ENCODE peak calls at places on chromosome 2, in five cellular contexts. One of them, this sample, is unnamed.

GRCh38 chr2:25349397-25349796 is 7.7 kb upstream of the DNMT3A start:
- DNase-seq in H1: no peak
- DNase-seq in HepG2: no peak
- DNase-seq in GM12878: no peak
- DNase-seq in K562: no peak
- DNase-seq in this sample: no peak

GRCh38 chr2:100196786-100197494 is 54.5 kb upstream of the AFF3 start:
- DNase-seq in H1: no peak
- DNase-seq in HepG2: no peak
- DNase-seq in GM12878: no peak
- DNase-seq in K562: no peak
- DNase-seq in this sample: no peak

GRCh38 chr2:238100049-238100820 is at the start of gene ESPNL:
- DNase-seq in H1: peak
- DNase-seq in HepG2: no peak
- DNase-seq in GM12878: no peak
- DNase-seq in K562: peak
- DNase-seq in this sample: peak

GRCh38 chr2:121613774-121614173 is 35.5 kb downstream of the CLASP1 start:
- DNase-seq in H1: no peak
- DNase-seq in HepG2: no peak
- DNase-seq in GM12878: no peak
- DNase-seq in K562: no peak
- DNase-seq in this sample: no peak

GRCh38 chr2:20052229-20052871 is 922 bp upstream of the LAPTM4A start:
- DNase-seq in H1: no peak
- DNase-seq in HepG2: peak
- DNase-seq in GM12878: no peak
- DNase-seq in K562: no peak
- DNase-seq in this sample: no peak

GRCh38 chr2:1744151-1744445 is 217 bp downstream of the PXDN start:
- DNase-seq in H1: peak
- DNase-seq in HepG2: no peak
- DNase-seq in GM12878: no peak
- DNase-seq in K562: no peak
- DNase-seq in this sample: no peak

GRCh38 chr2:120591572-120591971 is 144.1 kb upstream of the GLI2 start:
- DNase-seq in H1: no peak
- DNase-seq in HepG2: no peak
- DNase-seq in GM12878: no peak
- DNase-seq in K562: no peak
- DNase-seq in this sample: no peak

GRCh38 chr2:21303876-21304275 is 180.1 kb downstream of the TDRD15 start:
- DNase-seq in H1: no peak
- DNase-seq in HepG2: no peak
- DNase-seq in GM12878: no peak
- DNase-seq in K562: no peak
- DNase-seq in this sample: no peak

GRCh38 chr2:166784296-166784946 is 103.9 kb upstream of the XIRP2 start:
- DNase-seq in H1: peak
- DNase-seq in HepG2: peak
- DNase-seq in GM12878: no peak
- DNase-seq in K562: no peak
- DNase-seq in this sample: no peak

GRCh38 chr2:109348645-109349554 is 219.9 kb downstream of the SH3RF3 start:
- DNase-seq in H1: peak
- DNase-seq in HepG2: no peak
- DNase-seq in GM12878: no peak
- DNase-seq in K562: no peak
- DNase-seq in this sample: no peak

GRCh38 chr2:29777164-29777563 is 144.2 kb downstream of the ALK start:
- DNase-seq in H1: no peak
- DNase-seq in HepG2: no peak
- DNase-seq in GM12878: no peak
- DNase-seq in K562: no peak
- DNase-seq in this sample: no peak

DNA sequence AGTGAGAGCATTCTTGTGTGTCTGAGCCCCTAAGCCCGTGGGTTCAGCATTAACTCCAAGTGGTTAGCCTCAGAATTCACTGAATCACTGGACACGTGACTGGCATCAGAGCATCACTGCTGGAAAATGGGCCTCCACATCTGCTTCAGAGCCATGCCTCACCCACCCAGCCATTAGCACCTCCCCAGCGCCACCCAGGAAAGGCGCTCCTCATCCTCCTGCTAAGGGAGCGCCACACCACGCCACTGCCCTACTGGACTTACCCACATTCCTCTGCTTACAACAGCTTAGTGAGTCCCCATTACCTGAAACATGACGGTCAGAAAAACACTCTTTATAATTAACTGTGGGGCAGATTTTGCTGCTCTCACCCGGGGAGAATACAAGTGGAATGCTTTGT is 442.6 kb upstream of the MYT1L start:
- DNase-seq in H1: no peak
- DNase-seq in HepG2: no peak
- DNase-seq in GM12878: no peak
- DNase-seq in K562: no peak
- DNase-seq in this sample: no peak
- TF ChIP-seq TAF1 in H1: no peak
- TF ChIP-seq TAF1 in HepG2: no peak
- TF ChIP-seq TAF1 in GM12878: no peak
- TF ChIP-seq TAF1 in K562: no peak
- TF ChIP-seq TAF1 in this sample: no peak

DNA sequence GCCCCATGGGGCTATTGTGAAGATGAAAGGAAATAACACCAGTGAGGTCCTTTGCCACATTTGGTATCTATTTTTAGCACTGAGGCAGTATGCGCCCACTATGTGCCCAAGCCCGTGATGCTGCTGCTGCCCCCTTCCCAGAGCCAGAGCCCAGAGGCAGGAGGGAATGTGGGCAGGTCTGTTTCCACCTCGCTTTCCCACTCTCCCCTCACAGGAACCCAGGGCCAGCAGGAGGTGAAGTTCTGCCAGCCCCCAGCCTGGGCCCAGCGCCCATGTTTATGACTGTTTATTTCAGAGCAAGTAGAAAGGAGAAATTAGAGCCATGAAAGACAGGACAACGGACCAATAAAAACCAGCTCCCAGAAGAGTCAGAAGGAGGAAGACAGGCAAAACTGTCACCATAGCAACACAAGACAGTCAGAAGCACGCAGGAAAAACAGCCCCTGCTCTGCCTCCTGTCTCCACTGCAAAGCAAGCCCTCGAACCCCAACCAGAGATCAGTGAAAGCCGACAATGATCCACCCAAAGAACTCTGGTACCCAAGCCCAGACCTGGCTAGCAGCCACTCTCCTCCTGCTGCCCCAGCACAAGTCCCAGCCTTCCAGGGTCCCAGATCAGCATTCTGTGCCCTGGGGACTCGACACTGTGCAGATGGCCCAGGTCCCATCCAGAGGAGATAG is 1.4 kb downstream of the CYRIA start:
- DNase-seq in H1: no peak
- DNase-seq in HepG2: no peak
- DNase-seq in GM12878: no peak
- DNase-seq in K562: no peak
- DNase-seq in this sample: no peak
- TF ChIP-seq POLR2AphosphoS5 in H1: no peak
- TF ChIP-seq POLR2AphosphoS5 in HepG2: no peak
- TF ChIP-seq POLR2AphosphoS5 in GM12878: no peak
- TF ChIP-seq POLR2AphosphoS5 in K562: no peak
- TF ChIP-seq POLR2AphosphoS5 in this sample: no peak

GRCh38 chr2:215355801-215356200 is 43.9 kb downstream of the ATIC start:
- DNase-seq in H1: no peak
- DNase-seq in HepG2: no peak
- DNase-seq in GM12878: no peak
- DNase-seq in K562: no peak
- DNase-seq in this sample: no peak

GRCh38 chr2:215357660-215358059 is 45.8 kb downstream of the ATIC start:
- DNase-seq in H1: no peak
- DNase-seq in HepG2: no peak
- DNase-seq in GM12878: no peak
- DNase-seq in K562: no peak
- DNase-seq in this sample: no peak

GRCh38 chr2:215356334-215356947 is 44.6 kb downstream of the ATIC start:
- DNase-seq in H1: no peak
- DNase-seq in HepG2: no peak
- DNase-seq in GM12878: no peak
- DNase-seq in K562: no peak
- DNase-seq in this sample: no peak

GRCh38 chr2:215358312-215358845 is 46.5 kb downstream of the ATIC start:
- DNase-seq in H1: no peak
- DNase-seq in HepG2: no peak
- DNase-seq in GM12878: no peak
- DNase-seq in K562: no peak
- DNase-seq in this sample: no peak

GRCh38 chr2:215356948-215357461 is 45.1 kb downstream of the ATIC start:
- DNase-seq in H1: no peak
- DNase-seq in HepG2: no peak
- DNase-seq in GM12878: no peak
- DNase-seq in K562: no peak
- DNase-seq in this sample: no peak
- TF ChIP-seq POLR2A in H1: no peak
- TF ChIP-seq POLR2A in HepG2: no peak
- TF ChIP-seq POLR2A in GM12878: no peak
- TF ChIP-seq POLR2A in K562: no peak
- TF ChIP-seq POLR2A in this sample: no peak

GRCh38 chr2:188293601-188294482 is 2.2 kb downstream of the GULP1 start:
- DNase-seq in H1: no peak
- DNase-seq in HepG2: no peak
- DNase-seq in GM12878: no peak
- DNase-seq in K562: peak
- DNase-seq in this sample: no peak
- TF ChIP-seq TAF1 in H1: peak
- TF ChIP-seq TAF1 in HepG2: no peak
- TF ChIP-seq TAF1 in GM12878: no peak
- TF ChIP-seq TAF1 in K562: no peak
- TF ChIP-seq TAF1 in this sample: no peak

DNA sequence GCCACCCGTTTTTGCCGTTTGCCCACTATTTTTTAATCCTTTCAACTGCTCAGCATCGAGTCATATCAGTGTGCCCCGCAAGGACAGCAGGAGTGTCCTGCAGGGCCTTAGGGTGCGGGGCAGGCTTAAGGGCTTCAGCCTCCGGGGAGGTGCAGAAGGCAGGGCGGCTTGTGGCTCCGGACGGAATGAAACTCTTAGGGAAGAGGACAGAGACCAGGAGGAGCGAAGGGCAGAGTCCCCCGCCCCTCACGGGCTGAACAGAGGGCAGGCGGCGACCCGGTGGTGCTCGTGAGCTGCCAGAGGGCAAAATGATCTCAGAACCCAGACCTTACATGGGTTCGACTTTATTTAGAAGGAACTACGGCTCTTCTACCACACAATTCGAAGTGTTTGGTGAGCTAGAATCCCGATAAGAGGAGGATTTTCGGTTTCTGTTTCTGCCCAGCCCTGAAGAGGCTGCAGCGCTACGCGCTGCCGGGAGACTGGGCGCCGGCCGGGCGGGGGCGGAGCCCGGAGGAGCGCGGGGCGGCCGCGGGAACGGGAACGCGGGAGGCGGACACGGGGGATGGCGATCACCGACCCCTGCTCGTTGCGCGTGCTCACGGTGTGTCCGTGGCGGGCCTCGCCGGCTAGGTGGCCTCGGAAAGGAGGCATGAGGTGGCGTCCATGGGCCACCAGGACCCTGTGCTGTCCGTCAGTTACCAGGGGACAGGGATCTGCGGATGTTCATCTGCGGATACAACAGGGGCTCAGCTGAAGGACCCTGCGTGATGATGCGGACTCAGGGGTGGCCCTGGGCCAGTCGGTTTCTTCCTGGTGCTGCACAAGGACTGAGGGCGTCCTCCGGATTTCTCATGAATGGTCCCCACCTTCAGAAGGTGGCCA is 4.3 kb upstream of the SP100 start:
- DNase-seq in H1: peak
- DNase-seq in HepG2: peak
- DNase-seq in GM12878: no peak
- DNase-seq in K562: peak
- DNase-seq in this sample: peak
- TF ChIP-seq POLR2AphosphoS5 in H1: no peak
- TF ChIP-seq POLR2AphosphoS5 in HepG2: peak
- TF ChIP-seq POLR2AphosphoS5 in GM12878: peak
- TF ChIP-seq POLR2AphosphoS5 in K562: peak
- TF ChIP-seq POLR2AphosphoS5 in this sample: peak

GRCh38 chr2:36594849-36595248 is 3.1 kb downstream of the FEZ2 start:
- DNase-seq in H1: no peak
- DNase-seq in HepG2: no peak
- DNase-seq in GM12878: no peak
- DNase-seq in K562: no peak
- DNase-seq in this sample: no peak

GRCh38 chr2:36597003-36597531 is 901 bp downstream of the FEZ2 start:
- DNase-seq in H1: no peak
- DNase-seq in HepG2: no peak
- DNase-seq in GM12878: no peak
- DNase-seq in K562: no peak
- DNase-seq in this sample: no peak

GRCh38 chr2:36596397-36596796 is 1.6 kb downstream of the FEZ2 start:
- DNase-seq in H1: no peak
- DNase-seq in HepG2: no peak
- DNase-seq in GM12878: no peak
- DNase-seq in K562: no peak
- DNase-seq in this sample: no peak

DNA sequence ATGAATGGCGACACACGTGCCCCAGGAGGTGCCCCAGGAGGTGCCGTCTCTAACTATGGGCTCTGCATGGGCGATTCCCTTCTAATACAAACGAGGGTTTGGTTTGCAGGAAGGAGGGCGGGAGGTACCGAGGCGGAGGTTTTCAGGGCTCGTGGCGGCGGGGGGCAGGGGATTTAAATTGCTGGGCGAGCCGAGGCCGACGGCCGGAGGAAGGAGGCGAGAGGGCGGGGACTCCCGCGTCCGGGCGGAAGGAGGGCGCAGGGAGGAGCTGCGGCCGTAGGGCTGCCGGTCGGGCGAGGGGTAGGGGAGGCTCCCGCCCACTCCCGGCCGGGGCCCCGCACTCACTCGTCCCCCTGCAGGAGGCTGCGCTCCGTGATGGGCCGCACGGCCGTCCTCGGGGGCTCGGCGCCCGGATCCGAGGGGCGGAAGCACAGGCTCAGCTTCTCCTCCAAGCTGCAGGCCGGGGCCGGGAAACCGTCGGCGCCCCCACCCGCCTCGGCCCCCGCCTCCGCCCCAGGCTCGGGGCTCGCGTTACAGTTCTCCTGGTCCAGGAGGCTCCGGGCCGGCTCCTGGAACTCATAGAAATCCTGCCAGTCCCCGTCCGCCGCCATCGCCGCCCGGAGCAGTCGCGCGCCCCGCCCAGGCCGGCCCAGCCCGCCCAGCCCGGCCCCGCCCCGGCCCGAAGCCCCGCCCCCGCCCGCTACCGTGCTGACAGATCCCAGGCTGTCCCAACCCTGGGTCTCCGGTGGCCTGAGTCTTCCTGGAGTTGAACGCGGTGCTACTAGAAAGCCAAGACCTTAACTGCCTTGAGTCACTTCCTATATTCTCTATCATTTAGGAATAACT is at the start of gene FEZ2:
- DNase-seq in H1: peak
- DNase-seq in HepG2: peak
- DNase-seq in GM12878: peak
- DNase-seq in K562: peak
- DNase-seq in this sample: peak
- TF ChIP-seq POLR2A in H1: no peak
- TF ChIP-seq POLR2A in HepG2: peak
- TF ChIP-seq POLR2A in GM12878: peak
- TF ChIP-seq POLR2A in K562: peak
- TF ChIP-seq POLR2A in this sample: peak